ENCODE peak calls at places on chromosomes 2 and 18, in six cellular contexts. One of them, this sample, is unnamed.

GRCh38 chr2:134360750-134361487 is 107.0 kb downstream of the MGAT5 start:
- DNase-seq in H9: no peak
- DNase-seq in IMR-90: no peak
- DNase-seq in mesendoderm: no peak
- DNase-seq in astrocyte: no peak
- DNase-seq in lung: no peak
- DNase-seq in this sample: no peak

GRCh38 chr2:168661404-168661869 is 141.0 kb upstream of the NOSTRIN start:
- DNase-seq in H9: peak
- DNase-seq in IMR-90: no peak
- DNase-seq in mesendoderm: peak
- DNase-seq in astrocyte: no peak
- DNase-seq in lung: no peak
- DNase-seq in this sample: no peak

GRCh38 chr18:39990540-39990939 is 1964.5 kb upstream of the PIK3C3 start:
- DNase-seq in H9: no peak
- DNase-seq in IMR-90: no peak
- DNase-seq in mesendoderm: peak
- DNase-seq in astrocyte: no peak
- DNase-seq in lung: no peak
- DNase-seq in this sample: no peak

GRCh38 chr2:21262426-21262940 is 138.7 kb downstream of the TDRD15 start:
- DNase-seq in H9: no peak
- DNase-seq in IMR-90: no peak
- DNase-seq in mesendoderm: no peak
- DNase-seq in astrocyte: no peak
- DNase-seq in lung: no peak
- DNase-seq in this sample: no peak

GRCh38 chr2:133574620-133575019 is 6.4 kb upstream of the NCKAP5 start:
- DNase-seq in H9: no peak
- DNase-seq in IMR-90: no peak
- DNase-seq in mesendoderm: no peak
- DNase-seq in astrocyte: peak
- DNase-seq in lung: no peak
- DNase-seq in this sample: no peak

GRCh38 chr18:76259012-76259568 is 236.0 kb downstream of the ZNF516 start:
- DNase-seq in H9: peak
- DNase-seq in IMR-90: no peak
- DNase-seq in mesendoderm: peak
- DNase-seq in astrocyte: no peak
- DNase-seq in lung: no peak
- DNase-seq in this sample: no peak

GRCh38 chr2:28621172-28622100 is 125.6 kb downstream of the PLB1 start:
- DNase-seq in H9: peak
- DNase-seq in IMR-90: peak
- DNase-seq in mesendoderm: peak
- DNase-seq in astrocyte: peak
- DNase-seq in lung: peak
- DNase-seq in this sample: no peak

GRCh38 chr2:106158131-106158530 is 36.0 kb downstream of the UXS1 start:
- DNase-seq in H9: no peak
- DNase-seq in IMR-90: no peak
- DNase-seq in mesendoderm: no peak
- DNase-seq in astrocyte: no peak
- DNase-seq in lung: no peak
- DNase-seq in this sample: no peak

GRCh38 chr2:197674060-197674459 is 1.3 kb downstream of the RFTN2 start:
- DNase-seq in H9: no peak
- DNase-seq in IMR-90: no peak
- DNase-seq in mesendoderm: no peak
- DNase-seq in astrocyte: no peak
- DNase-seq in lung: no peak
- DNase-seq in this sample: no peak

GRCh38 chr2:12452211-12452610 is 264.5 kb upstream of the TRIB2 start:
- DNase-seq in H9: no peak
- DNase-seq in IMR-90: peak
- DNase-seq in mesendoderm: no peak
- DNase-seq in astrocyte: peak
- DNase-seq in lung: no peak
- DNase-seq in this sample: no peak

GRCh38 chr2:74532222-74532621 is 2.5 kb downstream of the HTRA2 start:
- DNase-seq in H9: no peak
- DNase-seq in IMR-90: peak
- DNase-seq in mesendoderm: no peak
- DNase-seq in astrocyte: no peak
- DNase-seq in lung: no peak
- DNase-seq in this sample: no peak

GRCh38 chr2:224869601-224870000 is 153.4 kb upstream of the CCDC195 start:
- DNase-seq in H9: no peak
- DNase-seq in IMR-90: peak
- DNase-seq in mesendoderm: no peak
- DNase-seq in astrocyte: peak
- DNase-seq in lung: no peak
- DNase-seq in this sample: no peak

GRCh38 chr2:85216051-85216431 is 82.8 kb downstream of the TCF7L1 start:
- DNase-seq in H9: no peak
- DNase-seq in IMR-90: no peak
- DNase-seq in mesendoderm: peak
- DNase-seq in astrocyte: no peak
- DNase-seq in lung: no peak
- DNase-seq in this sample: no peak

GRCh38 chr18:59459352-59460059 is 100.4 kb upstream of the LMAN1 start:
- DNase-seq in H9: no peak
- DNase-seq in IMR-90: peak
- DNase-seq in mesendoderm: peak
- DNase-seq in astrocyte: peak
- DNase-seq in lung: no peak
- DNase-seq in this sample: no peak

GRCh38 chr2:213188971-213189899 is 37.8 kb upstream of the IKZF2 start:
- DNase-seq in H9: peak
- DNase-seq in IMR-90: peak
- DNase-seq in mesendoderm: peak
- DNase-seq in astrocyte: peak
- DNase-seq in lung: no peak
- DNase-seq in this sample: peak

GRCh38 chr2:27627963-27628766 is 647 bp downstream of the CCDC121 start:
- DNase-seq in H9: no peak
- DNase-seq in IMR-90: peak
- DNase-seq in mesendoderm: peak
- DNase-seq in astrocyte: peak
- DNase-seq in lung: no peak
- DNase-seq in this sample: no peak

GRCh38 chr2:237497820-237498128 is 10.7 kb downstream of the MLPH start:
- DNase-seq in H9: no peak
- DNase-seq in IMR-90: peak
- DNase-seq in mesendoderm: no peak
- DNase-seq in astrocyte: no peak
- DNase-seq in lung: peak
- DNase-seq in this sample: no peak

GRCh38 chr2:159546039-159546438 is 70.3 kb downstream of the BAZ2B start:
- DNase-seq in H9: no peak
- DNase-seq in IMR-90: no peak
- DNase-seq in mesendoderm: no peak
- DNase-seq in astrocyte: no peak
- DNase-seq in lung: no peak
- DNase-seq in this sample: no peak

GRCh38 chr2:159547031-159547430 is 69.3 kb downstream of the BAZ2B start:
- DNase-seq in H9: no peak
- DNase-seq in IMR-90: peak
- DNase-seq in mesendoderm: no peak
- DNase-seq in astrocyte: no peak
- DNase-seq in lung: no peak
- DNase-seq in this sample: no peak

GRCh38 chr2:159551811-159552210 is 64.5 kb downstream of the BAZ2B start:
- DNase-seq in H9: no peak
- DNase-seq in IMR-90: peak
- DNase-seq in mesendoderm: no peak
- DNase-seq in astrocyte: peak
- DNase-seq in lung: no peak
- DNase-seq in this sample: no peak

GRCh38 chr2:159545080-159545479 is 71.3 kb downstream of the BAZ2B start:
- DNase-seq in H9: no peak
- DNase-seq in IMR-90: peak
- DNase-seq in mesendoderm: peak
- DNase-seq in astrocyte: no peak
- DNase-seq in lung: no peak
- DNase-seq in this sample: no peak

GRCh38 chr2:159549234-159549633 is 67.1 kb downstream of the BAZ2B start:
- DNase-seq in H9: no peak
- DNase-seq in IMR-90: peak
- DNase-seq in mesendoderm: no peak
- DNase-seq in astrocyte: peak
- DNase-seq in lung: no peak
- DNase-seq in this sample: no peak
- H3K27ac ChIP-seq in H9: no peak
- H3K27ac ChIP-seq in IMR-90: no peak
- H3K27ac ChIP-seq in mesendoderm: no peak
- H3K27ac ChIP-seq in astrocyte: no peak
- H3K27ac ChIP-seq in lung: no peak
- H3K27ac ChIP-seq in this sample: no peak

GRCh38 chr18:62755946-62756345 is 40.6 kb downstream of the PHLPP1 start:
- DNase-seq in H9: no peak
- DNase-seq in IMR-90: no peak
- DNase-seq in mesendoderm: no peak
- DNase-seq in astrocyte: no peak
- DNase-seq in lung: no peak
- DNase-seq in this sample: no peak
- H3K27ac ChIP-seq in H9: no peak
- H3K27ac ChIP-seq in IMR-90: no peak
- H3K27ac ChIP-seq in mesendoderm: no peak
- H3K27ac ChIP-seq in astrocyte: no peak
- H3K27ac ChIP-seq in lung: no peak
- H3K27ac ChIP-seq in this sample: no peak

DNA sequence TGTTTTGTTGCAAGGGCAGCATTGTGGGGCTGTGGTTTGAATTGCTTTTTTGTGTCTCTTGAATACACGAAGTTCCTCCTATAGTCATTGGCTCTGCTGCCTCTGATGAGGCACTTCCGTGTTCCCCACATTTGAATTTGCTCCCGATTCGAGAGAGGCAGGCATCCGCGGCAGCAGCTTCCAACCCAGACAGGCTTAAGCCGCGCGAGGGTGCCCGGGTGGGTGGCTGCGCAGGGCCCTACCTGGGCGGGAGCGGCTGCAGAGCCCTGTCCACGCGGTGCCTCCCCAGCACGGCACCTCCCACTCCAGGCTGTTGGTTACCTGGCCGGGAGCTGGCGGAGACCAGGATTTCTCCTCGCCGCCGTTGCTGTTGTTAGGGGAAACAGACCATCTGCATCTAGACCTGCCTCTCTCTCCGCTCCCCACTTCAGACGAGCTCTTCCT is 151.3 kb downstream of the NEDD4L start:
- DNase-seq in H9: peak
- DNase-seq in IMR-90: no peak
- DNase-seq in mesendoderm: peak
- DNase-seq in astrocyte: no peak
- DNase-seq in lung: no peak
- DNase-seq in this sample: no peak
- H3K27ac ChIP-seq in H9: no peak
- H3K27ac ChIP-seq in IMR-90: no peak
- H3K27ac ChIP-seq in mesendoderm: no peak
- H3K27ac ChIP-seq in astrocyte: no peak
- H3K27ac ChIP-seq in lung: peak
- H3K27ac ChIP-seq in this sample: no peak

DNA sequence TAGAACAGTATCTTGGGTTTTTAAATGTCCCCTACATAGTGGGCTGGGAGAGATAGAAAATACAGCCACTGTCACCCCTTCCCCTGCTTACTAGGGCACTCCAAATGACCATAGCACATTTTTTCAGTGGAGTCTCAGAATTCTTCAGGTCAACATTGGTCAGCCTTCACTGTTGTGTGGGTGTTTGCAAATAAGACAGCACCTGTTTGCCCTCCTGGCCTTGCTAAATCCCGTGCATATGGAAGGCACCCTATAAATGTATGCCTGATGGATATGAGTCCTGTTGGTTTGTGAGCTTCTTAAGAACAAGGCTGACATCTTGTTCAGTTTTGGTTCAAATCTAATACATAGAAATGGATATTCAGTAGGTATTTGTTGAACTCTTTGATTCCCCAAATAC is 12.5 kb downstream of the ITGA6 start:
- DNase-seq in H9: no peak
- DNase-seq in IMR-90: no peak
- DNase-seq in mesendoderm: no peak
- DNase-seq in astrocyte: no peak
- DNase-seq in lung: no peak
- DNase-seq in this sample: no peak
- H3K27ac ChIP-seq in H9: no peak
- H3K27ac ChIP-seq in IMR-90: no peak
- H3K27ac ChIP-seq in mesendoderm: no peak
- H3K27ac ChIP-seq in astrocyte: no peak
- H3K27ac ChIP-seq in lung: no peak
- H3K27ac ChIP-seq in this sample: no peak

GRCh38 chr2:171318463-171318934 is 115.3 kb downstream of the METTL8 start:
- DNase-seq in H9: peak
- DNase-seq in IMR-90: peak
- DNase-seq in mesendoderm: peak
- DNase-seq in astrocyte: peak
- DNase-seq in lung: no peak
- DNase-seq in this sample: no peak
- H3K27ac ChIP-seq in H9: peak
- H3K27ac ChIP-seq in IMR-90: peak
- H3K27ac ChIP-seq in mesendoderm: peak
- H3K27ac ChIP-seq in astrocyte: no peak
- H3K27ac ChIP-seq in lung: no peak
- H3K27ac ChIP-seq in this sample: peak

GRCh38 chr2:69677914-69678313 is 34.4 kb upstream of the AAK1 start:
- DNase-seq in H9: no peak
- DNase-seq in IMR-90: no peak
- DNase-seq in mesendoderm: no peak
- DNase-seq in astrocyte: no peak
- DNase-seq in lung: no peak
- DNase-seq in this sample: no peak

GRCh38 chr2:69668598-69668997 is 25.1 kb upstream of the AAK1 start:
- DNase-seq in H9: no peak
- DNase-seq in IMR-90: peak
- DNase-seq in mesendoderm: no peak
- DNase-seq in astrocyte: no peak
- DNase-seq in lung: no peak
- DNase-seq in this sample: no peak

DNA sequence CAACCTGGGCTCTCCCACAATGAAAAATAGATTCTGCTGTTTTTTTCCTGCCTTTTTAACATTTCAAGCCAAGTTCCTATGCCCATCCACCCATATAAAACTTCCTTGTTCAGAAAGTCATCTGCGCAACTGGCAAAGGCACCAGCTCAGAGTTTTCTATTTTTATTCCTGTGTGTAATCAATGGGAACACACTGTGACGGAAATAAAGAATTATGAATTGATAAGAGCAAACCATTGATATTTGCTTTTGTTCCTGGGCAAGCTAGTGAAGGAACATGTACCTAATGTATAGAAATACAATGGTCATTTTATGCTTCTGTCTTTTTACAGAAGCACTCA is 30.7 kb upstream of the AAK1 start:
- DNase-seq in H9: no peak
- DNase-seq in IMR-90: no peak
- DNase-seq in mesendoderm: no peak
- DNase-seq in astrocyte: no peak
- DNase-seq in lung: no peak
- DNase-seq in this sample: no peak
- H3K27ac ChIP-seq in H9: no peak
- H3K27ac ChIP-seq in IMR-90: no peak
- H3K27ac ChIP-seq in mesendoderm: no peak
- H3K27ac ChIP-seq in astrocyte: no peak
- H3K27ac ChIP-seq in lung: no peak
- H3K27ac ChIP-seq in this sample: no peak